ENCODE peak calls at places on chromosomes 3 and 15, in ten cellular contexts. One of them, this sample, is unnamed.
A peak's percentile ranks its signal among the peaks of the same experiment; 100 is the strongest.

GRCh38 chr3:125073506-125073905 is 17.7 kb upstream of the HEG1 start:
- DNase-seq in heart right ventricle: no peak
- DNase-seq in CD8-positive, alpha-beta memory T cell: no peak
- DNase-seq in aorta: no peak
- DNase-seq in mammary epithelial cell: no peak
- DNase-seq in GM23338: no peak
- DNase-seq in CD4-positive, CD25-positive, alpha-beta regulatory T cell: no peak
- DNase-seq in hepatocyte: no peak
- DNase-seq in HepG2: no peak
- DNase-seq in left ventricle myocardium inferior: no peak
- DNase-seq in this sample: no peak

GRCh38 chr3:59927061-59927460 is 877.2 kb upstream of the CFAP20DC start:
- DNase-seq in heart right ventricle: no peak
- DNase-seq in CD8-positive, alpha-beta memory T cell: no peak
- DNase-seq in aorta: no peak
- DNase-seq in mammary epithelial cell: no peak
- DNase-seq in GM23338: no peak
- DNase-seq in CD4-positive, CD25-positive, alpha-beta regulatory T cell: no peak
- DNase-seq in hepatocyte: no peak
- DNase-seq in HepG2: no peak
- DNase-seq in left ventricle myocardium inferior: no peak
- DNase-seq in this sample: no peak

GRCh38 chr3:57974796-57975388 is 33.3 kb upstream of the FLNB start:
- DNase-seq in heart right ventricle: no peak
- DNase-seq in CD8-positive, alpha-beta memory T cell: no peak
- DNase-seq in aorta: no peak
- DNase-seq in mammary epithelial cell: peak; percentile 91
- DNase-seq in GM23338: peak; percentile 44
- DNase-seq in CD4-positive, CD25-positive, alpha-beta regulatory T cell: no peak
- DNase-seq in hepatocyte: peak; percentile 79
- DNase-seq in HepG2: peak; percentile 96
- DNase-seq in left ventricle myocardium inferior: no peak
- DNase-seq in this sample: no peak

GRCh38 chr15:91553455-91553854 is 300.1 kb upstream of the SLCO3A1 start:
- DNase-seq in heart right ventricle: no peak
- DNase-seq in CD8-positive, alpha-beta memory T cell: no peak
- DNase-seq in aorta: no peak
- DNase-seq in mammary epithelial cell: no peak
- DNase-seq in GM23338: no peak
- DNase-seq in CD4-positive, CD25-positive, alpha-beta regulatory T cell: no peak
- DNase-seq in hepatocyte: no peak
- DNase-seq in HepG2: no peak
- DNase-seq in left ventricle myocardium inferior: no peak
- DNase-seq in this sample: no peak

GRCh38 chr3:107028626-107029025 is 348.6 kb upstream of the CCDC54 start:
- DNase-seq in heart right ventricle: no peak
- DNase-seq in CD8-positive, alpha-beta memory T cell: no peak
- DNase-seq in aorta: no peak
- DNase-seq in mammary epithelial cell: no peak
- DNase-seq in GM23338: no peak
- DNase-seq in CD4-positive, CD25-positive, alpha-beta regulatory T cell: no peak
- DNase-seq in hepatocyte: no peak
- DNase-seq in HepG2: no peak
- DNase-seq in left ventricle myocardium inferior: no peak
- DNase-seq in this sample: no peak

GRCh38 chr15:95739161-95739560 is 591.3 kb upstream of the NR2F2 start:
- DNase-seq in heart right ventricle: no peak
- DNase-seq in CD8-positive, alpha-beta memory T cell: no peak
- DNase-seq in aorta: no peak
- DNase-seq in mammary epithelial cell: peak; percentile 86
- DNase-seq in GM23338: no peak
- DNase-seq in CD4-positive, CD25-positive, alpha-beta regulatory T cell: no peak
- DNase-seq in hepatocyte: no peak
- DNase-seq in HepG2: no peak
- DNase-seq in left ventricle myocardium inferior: no peak
- DNase-seq in this sample: no peak

GRCh38 chr3:185651971-185652370 is 65.9 kb downstream of the SENP2 start:
- DNase-seq in heart right ventricle: no peak
- DNase-seq in CD8-positive, alpha-beta memory T cell: no peak
- DNase-seq in aorta: no peak
- DNase-seq in mammary epithelial cell: no peak
- DNase-seq in GM23338: no peak
- DNase-seq in CD4-positive, CD25-positive, alpha-beta regulatory T cell: no peak
- DNase-seq in hepatocyte: no peak
- DNase-seq in HepG2: no peak
- DNase-seq in left ventricle myocardium inferior: no peak
- DNase-seq in this sample: no peak

GRCh38 chr3:44114142-44114541 is 127.5 kb upstream of the TOPAZ1 start:
- DNase-seq in heart right ventricle: peak; percentile 36
- DNase-seq in CD8-positive, alpha-beta memory T cell: peak; percentile 2
- DNase-seq in aorta: peak; percentile 47
- DNase-seq in mammary epithelial cell: no peak
- DNase-seq in GM23338: peak; percentile 83
- DNase-seq in CD4-positive, CD25-positive, alpha-beta regulatory T cell: peak; percentile 5
- DNase-seq in hepatocyte: peak; percentile 39
- DNase-seq in HepG2: peak; percentile 13
- DNase-seq in left ventricle myocardium inferior: peak; percentile 31
- DNase-seq in this sample: peak; percentile 2

GRCh38 chr15:69074843-69075224 is 60.3 kb downstream of the NOX5 start:
- DNase-seq in heart right ventricle: no peak
- DNase-seq in CD8-positive, alpha-beta memory T cell: no peak
- DNase-seq in aorta: no peak
- DNase-seq in mammary epithelial cell: no peak
- DNase-seq in GM23338: peak; percentile 77
- DNase-seq in CD4-positive, CD25-positive, alpha-beta regulatory T cell: no peak
- DNase-seq in hepatocyte: peak; percentile 64
- DNase-seq in HepG2: no peak
- DNase-seq in left ventricle myocardium inferior: no peak
- DNase-seq in this sample: no peak

GRCh38 chr15:74040115-74040850 is 42.1 kb downstream of the GOLGA6A start:
- DNase-seq in heart right ventricle: no peak
- DNase-seq in CD8-positive, alpha-beta memory T cell: no peak
- DNase-seq in aorta: peak; percentile 82
- DNase-seq in mammary epithelial cell: peak; percentile 48
- DNase-seq in GM23338: no peak
- DNase-seq in CD4-positive, CD25-positive, alpha-beta regulatory T cell: no peak
- DNase-seq in hepatocyte: peak; percentile 49
- DNase-seq in HepG2: no peak
- DNase-seq in left ventricle myocardium inferior: peak; percentile 48
- DNase-seq in this sample: no peak

GRCh38 chr3:142656595-142656994 is 60.4 kb downstream of the PLS1 start:
- DNase-seq in heart right ventricle: no peak
- DNase-seq in CD8-positive, alpha-beta memory T cell: no peak
- DNase-seq in aorta: no peak
- DNase-seq in mammary epithelial cell: no peak
- DNase-seq in GM23338: no peak
- DNase-seq in CD4-positive, CD25-positive, alpha-beta regulatory T cell: no peak
- DNase-seq in hepatocyte: no peak
- DNase-seq in HepG2: no peak
- DNase-seq in left ventricle myocardium inferior: no peak
- DNase-seq in this sample: no peak

GRCh38 chr15:63463030-63463429 is 41.4 kb upstream of the USP3 start:
- DNase-seq in heart right ventricle: no peak
- DNase-seq in CD8-positive, alpha-beta memory T cell: no peak
- DNase-seq in aorta: no peak
- DNase-seq in mammary epithelial cell: no peak
- DNase-seq in GM23338: no peak
- DNase-seq in CD4-positive, CD25-positive, alpha-beta regulatory T cell: no peak
- DNase-seq in hepatocyte: no peak
- DNase-seq in HepG2: no peak
- DNase-seq in left ventricle myocardium inferior: no peak
- DNase-seq in this sample: no peak

GRCh38 chr3:184315871-184316661 is 1.7 kb downstream of the EIF4G1 start:
- DNase-seq in heart right ventricle: no peak
- DNase-seq in CD8-positive, alpha-beta memory T cell: no peak
- DNase-seq in aorta: peak; percentile 45
- DNase-seq in mammary epithelial cell: no peak
- DNase-seq in GM23338: no peak
- DNase-seq in CD4-positive, CD25-positive, alpha-beta regulatory T cell: no peak
- DNase-seq in hepatocyte: peak; percentile 37
- DNase-seq in HepG2: no peak
- DNase-seq in left ventricle myocardium inferior: no peak
- DNase-seq in this sample: no peak

GRCh38 chr3:184317201-184317600 is 2.8 kb downstream of the EIF4G1 start:
- DNase-seq in heart right ventricle: no peak
- DNase-seq in CD8-positive, alpha-beta memory T cell: no peak
- DNase-seq in aorta: peak; percentile 38
- DNase-seq in mammary epithelial cell: no peak
- DNase-seq in GM23338: no peak
- DNase-seq in CD4-positive, CD25-positive, alpha-beta regulatory T cell: no peak
- DNase-seq in hepatocyte: no peak
- DNase-seq in HepG2: no peak
- DNase-seq in left ventricle myocardium inferior: no peak
- DNase-seq in this sample: no peak

GRCh38 chr3:184314700-184315505 is 497 bp downstream of the EIF4G1 start:
- DNase-seq in heart right ventricle: peak; percentile 89
- DNase-seq in CD8-positive, alpha-beta memory T cell: peak; percentile 75
- DNase-seq in aorta: peak; percentile 92
- DNase-seq in mammary epithelial cell: peak; percentile 66
- DNase-seq in GM23338: peak; percentile 66
- DNase-seq in CD4-positive, CD25-positive, alpha-beta regulatory T cell: peak; percentile 64
- DNase-seq in hepatocyte: peak; percentile 90
- DNase-seq in HepG2: peak; percentile 48
- DNase-seq in left ventricle myocardium inferior: peak; percentile 90
- DNase-seq in this sample: peak; percentile 65

GRCh38 chr3:184315506-184315867 is 1.1 kb downstream of the EIF4G1 start:
- DNase-seq in heart right ventricle: no peak
- DNase-seq in CD8-positive, alpha-beta memory T cell: no peak
- DNase-seq in aorta: no peak
- DNase-seq in mammary epithelial cell: no peak
- DNase-seq in GM23338: no peak
- DNase-seq in CD4-positive, CD25-positive, alpha-beta regulatory T cell: no peak
- DNase-seq in hepatocyte: no peak
- DNase-seq in HepG2: no peak
- DNase-seq in left ventricle myocardium inferior: no peak
- DNase-seq in this sample: no peak

GRCh38 chr3:184316792-184317191 is 2.4 kb downstream of the EIF4G1 start:
- DNase-seq in heart right ventricle: no peak
- DNase-seq in CD8-positive, alpha-beta memory T cell: no peak
- DNase-seq in aorta: peak; percentile 40
- DNase-seq in mammary epithelial cell: no peak
- DNase-seq in GM23338: no peak
- DNase-seq in CD4-positive, CD25-positive, alpha-beta regulatory T cell: no peak
- DNase-seq in hepatocyte: no peak
- DNase-seq in HepG2: no peak
- DNase-seq in left ventricle myocardium inferior: no peak
- DNase-seq in this sample: no peak
- H3K4me1 ChIP-seq in heart right ventricle: peaks cover 46% of the 10 kb centered on the region
- H3K4me1 ChIP-seq in CD8-positive, alpha-beta memory T cell: peaks cover 22% of the 10 kb centered on the region
- H3K4me1 ChIP-seq in aorta: no peaks in the 10 kb centered on the region
- H3K4me1 ChIP-seq in mammary epithelial cell: peaks cover 35% of the 10 kb centered on the region
- H3K4me1 ChIP-seq in GM23338: peaks cover 11% of the 10 kb centered on the region
- H3K4me1 ChIP-seq in CD4-positive, CD25-positive, alpha-beta regulatory T cell: peaks cover 26% of the 10 kb centered on the region
- H3K4me1 ChIP-seq in hepatocyte: peaks cover 28% of the 10 kb centered on the region
- H3K4me1 ChIP-seq in HepG2: peaks cover 44% of the 10 kb centered on the region
- H3K4me1 ChIP-seq in left ventricle myocardium inferior: peaks cover 71% of the 10 kb centered on the region
- H3K4me1 ChIP-seq in this sample: peaks cover 20% of the 10 kb centered on the region

DNA sequence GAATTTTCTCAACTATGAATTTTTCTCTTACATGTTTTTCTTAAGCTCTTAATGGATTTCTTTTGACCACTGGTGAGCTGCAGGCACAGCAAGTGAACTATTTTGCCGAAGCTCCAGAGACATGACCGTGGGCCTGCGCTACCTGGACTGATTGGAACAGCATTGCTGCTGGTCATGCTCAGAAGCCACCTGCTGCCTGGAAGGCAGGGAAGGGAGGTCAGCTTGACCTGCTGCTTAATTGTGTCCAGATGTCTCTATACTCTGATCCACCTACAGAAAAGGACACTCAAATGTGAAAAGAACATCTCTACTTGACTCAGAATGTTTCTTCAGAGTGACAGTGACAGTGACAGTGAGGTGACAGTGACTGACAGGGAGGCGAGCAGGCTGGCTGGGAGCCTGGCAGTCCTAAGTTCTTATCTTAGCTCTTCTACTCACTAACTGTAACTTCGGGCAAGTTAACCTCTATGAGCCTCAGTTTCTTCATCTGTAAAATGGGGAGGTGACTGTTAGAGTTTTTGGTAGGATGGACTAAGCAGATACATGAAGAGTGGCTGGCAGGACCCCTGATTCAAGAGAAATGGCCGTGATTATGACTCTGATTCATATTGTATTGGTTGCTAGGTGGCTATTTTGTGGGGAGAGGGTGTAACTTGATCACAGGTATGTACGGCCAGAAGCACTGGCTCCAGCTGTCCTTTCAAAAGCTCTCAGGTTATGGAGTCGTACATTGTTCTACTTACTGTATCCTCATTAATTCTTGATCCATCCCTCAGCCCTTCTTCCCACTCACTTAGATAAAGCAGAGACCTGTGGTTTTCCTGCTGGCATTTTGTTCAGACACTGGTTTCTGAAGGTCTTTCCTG is 54.8 kb upstream of the DLG1 start:
- DNase-seq in heart right ventricle: no peak
- DNase-seq in CD8-positive, alpha-beta memory T cell: no peak
- DNase-seq in aorta: no peak
- DNase-seq in mammary epithelial cell: no peak
- DNase-seq in GM23338: no peak
- DNase-seq in CD4-positive, CD25-positive, alpha-beta regulatory T cell: no peak
- DNase-seq in hepatocyte: no peak
- DNase-seq in HepG2: no peak
- DNase-seq in left ventricle myocardium inferior: no peak
- DNase-seq in this sample: no peak
- H3K27ac ChIP-seq in heart right ventricle: no peak overlapping the region
- H3K27ac ChIP-seq in CD8-positive, alpha-beta memory T cell: no peak overlapping the region
- H3K27ac ChIP-seq in aorta: no peak overlapping the region
- H3K27ac ChIP-seq in mammary epithelial cell: no peak overlapping the region
- H3K27ac ChIP-seq in GM23338: no peak overlapping the region
- H3K27ac ChIP-seq in CD4-positive, CD25-positive, alpha-beta regulatory T cell: no peak overlapping the region
- H3K27ac ChIP-seq in hepatocyte: peak overlapping the region; percentile 90
- H3K27ac ChIP-seq in HepG2: no peak overlapping the region
- H3K27ac ChIP-seq in left ventricle myocardium inferior: peak overlapping the region; percentile 85
- H3K27ac ChIP-seq in this sample: no peak overlapping the region

DNA sequence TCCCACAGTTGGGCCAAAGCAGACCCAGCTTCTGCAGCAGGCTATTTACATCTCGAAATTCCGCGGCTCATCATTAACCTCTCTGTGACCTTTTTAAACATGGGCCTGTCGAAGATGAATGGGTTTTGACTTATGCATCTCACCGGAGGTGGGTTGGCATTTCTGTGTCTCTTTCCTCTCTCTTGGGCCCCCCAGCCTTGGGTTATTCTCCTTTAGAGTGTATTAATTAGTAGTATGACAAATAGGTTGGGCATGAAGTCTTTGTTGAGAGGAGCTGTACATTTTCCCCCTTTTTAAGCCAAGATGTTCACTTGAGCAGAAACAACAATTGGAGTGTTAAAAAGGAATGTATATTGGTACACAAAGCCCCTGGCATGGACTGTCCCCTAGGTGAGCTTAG is 9.8 kb downstream of the SMAD6 start:
- DNase-seq in heart right ventricle: no peak
- DNase-seq in CD8-positive, alpha-beta memory T cell: no peak
- DNase-seq in aorta: no peak
- DNase-seq in mammary epithelial cell: no peak
- DNase-seq in GM23338: no peak
- DNase-seq in CD4-positive, CD25-positive, alpha-beta regulatory T cell: no peak
- DNase-seq in hepatocyte: no peak
- DNase-seq in HepG2: no peak
- DNase-seq in left ventricle myocardium inferior: no peak
- DNase-seq in this sample: no peak
- H3K4me3 ChIP-seq in heart right ventricle: no peak overlapping the region
- H3K4me3 ChIP-seq in CD8-positive, alpha-beta memory T cell: no peak overlapping the region
- H3K4me3 ChIP-seq in aorta: no peak overlapping the region
- H3K4me3 ChIP-seq in mammary epithelial cell: no peak overlapping the region
- H3K4me3 ChIP-seq in GM23338: no peak overlapping the region
- H3K4me3 ChIP-seq in CD4-positive, CD25-positive, alpha-beta regulatory T cell: no peak overlapping the region
- H3K4me3 ChIP-seq in hepatocyte: no peak overlapping the region
- H3K4me3 ChIP-seq in HepG2: no peak overlapping the region
- H3K4me3 ChIP-seq in left ventricle myocardium inferior: no peak overlapping the region
- H3K4me3 ChIP-seq in this sample: no peak overlapping the region

GRCh38 chr3:69987833-69988232 is 11.7 kb upstream of the SAMMSON start:
- DNase-seq in heart right ventricle: no peak
- DNase-seq in CD8-positive, alpha-beta memory T cell: no peak
- DNase-seq in aorta: no peak
- DNase-seq in mammary epithelial cell: no peak
- DNase-seq in GM23338: no peak
- DNase-seq in CD4-positive, CD25-positive, alpha-beta regulatory T cell: no peak
- DNase-seq in hepatocyte: no peak
- DNase-seq in HepG2: no peak
- DNase-seq in left ventricle myocardium inferior: no peak
- DNase-seq in this sample: no peak
- H3K4me1 ChIP-seq in heart right ventricle: no peaks in the 10 kb centered on the region
- H3K4me1 ChIP-seq in CD8-positive, alpha-beta memory T cell: no peaks in the 10 kb centered on the region
- H3K4me1 ChIP-seq in aorta: no peaks in the 10 kb centered on the region
- H3K4me1 ChIP-seq in mammary epithelial cell: no peaks in the 10 kb centered on the region
- H3K4me1 ChIP-seq in GM23338: no peaks in the 10 kb centered on the region
- H3K4me1 ChIP-seq in CD4-positive, CD25-positive, alpha-beta regulatory T cell: no peaks in the 10 kb centered on the region
- H3K4me1 ChIP-seq in hepatocyte: peaks cover 6% of the 10 kb centered on the region
- H3K4me1 ChIP-seq in HepG2: no peaks in the 10 kb centered on the region
- H3K4me1 ChIP-seq in left ventricle myocardium inferior: no peaks in the 10 kb centered on the region
- H3K4me1 ChIP-seq in this sample: no peaks in the 10 kb centered on the region

This sample was measured in effector memory CD4-positive, alpha-beta T cell.